ENCODE peak calls at places on chromosomes 6 and 20, in four cellular contexts. I is retinal pigment epithelial cell; F is CD8-positive, alpha-beta T cell; G is cardiac fibroblast. Q is an unnamed sample.

GRCh38 chr6:44133003-44133931 is 5.9 kb downstream of the TMEM63B start:
- DNase-seq in I (no peak), F (no peak), G (peak), Q (no peak)

GRCh38 chr6:76792394-76792793 is 670.9 kb downstream of the HTR1B start:
- DNase-seq in I (no peak), F (no peak), G (no peak), Q (no peak)

GRCh38 chr6:25713802-25714201 is 40.7 kb upstream of the SLC17A4 start:
- DNase-seq in I (peak), F (no peak), G (peak), Q (no peak)

GRCh38 chr6:127518212-127518709 is 874 bp downstream of the MTCL3 start:
- DNase-seq in I (no peak), F (no peak), G (no peak), Q (no peak)

GRCh38 chr6:89999154-89999553 is 104.9 kb downstream of the GJA10 start:
- DNase-seq in I (peak), F (no peak), G (peak), Q (peak)

GRCh38 chr6:107652526-107653182 is 162.7 kb downstream of the SOBP start:
- DNase-seq in I (no peak), F (no peak), G (peak), Q (no peak)

GRCh38 chr6:45946352-45946751 is 69.3 kb downstream of the CLIC5 start:
- DNase-seq in I (no peak), F (no peak), G (peak), Q (no peak)

GRCh38 chr6:72788188-72788587 is 166.3 kb downstream of the KCNQ5 start:
- DNase-seq in I (no peak), F (no peak), G (peak), Q (no peak)

GRCh38 chr6:39228111-39228971 is 934 bp downstream of the KCNK5 start:
- DNase-seq in I (no peak), F (no peak), G (no peak), Q (no peak)

GRCh38 chr6:52595796-52596130 is 18.9 kb upstream of the TRAM2 start:
- DNase-seq in I (no peak), F (no peak), G (no peak), Q (no peak)

GRCh38 chr6:90284745-90285481 is 11.7 kb downstream of the BACH2 start:
- DNase-seq in I (peak), F (no peak), G (peak), Q (no peak)

GRCh38 chr6:119333707-119334295 is 15.8 kb downstream of the MAN1A1 start:
- DNase-seq in I (no peak), F (no peak), G (no peak), Q (no peak)

GRCh38 chr6:125747589-125748533 is 1.6 kb upstream of the HEY2 start:
- DNase-seq in I (no peak), F (no peak), G (no peak), Q (no peak)

GRCh38 chr6:30364591-30364990 is 19.6 kb downstream of the RPP21 start:
- DNase-seq in I (no peak), F (no peak), G (no peak), Q (no peak)

GRCh38 chr6:89291256-89291819 is 23.8 kb downstream of the GABRR2 start:
- DNase-seq in I (no peak), F (no peak), G (no peak), Q (no peak)

GRCh38 chr20:46994341-46994740 is 99.7 kb downstream of the EYA2 start:
- DNase-seq in I (no peak), F (peak), G (no peak), Q (no peak)

DNA sequence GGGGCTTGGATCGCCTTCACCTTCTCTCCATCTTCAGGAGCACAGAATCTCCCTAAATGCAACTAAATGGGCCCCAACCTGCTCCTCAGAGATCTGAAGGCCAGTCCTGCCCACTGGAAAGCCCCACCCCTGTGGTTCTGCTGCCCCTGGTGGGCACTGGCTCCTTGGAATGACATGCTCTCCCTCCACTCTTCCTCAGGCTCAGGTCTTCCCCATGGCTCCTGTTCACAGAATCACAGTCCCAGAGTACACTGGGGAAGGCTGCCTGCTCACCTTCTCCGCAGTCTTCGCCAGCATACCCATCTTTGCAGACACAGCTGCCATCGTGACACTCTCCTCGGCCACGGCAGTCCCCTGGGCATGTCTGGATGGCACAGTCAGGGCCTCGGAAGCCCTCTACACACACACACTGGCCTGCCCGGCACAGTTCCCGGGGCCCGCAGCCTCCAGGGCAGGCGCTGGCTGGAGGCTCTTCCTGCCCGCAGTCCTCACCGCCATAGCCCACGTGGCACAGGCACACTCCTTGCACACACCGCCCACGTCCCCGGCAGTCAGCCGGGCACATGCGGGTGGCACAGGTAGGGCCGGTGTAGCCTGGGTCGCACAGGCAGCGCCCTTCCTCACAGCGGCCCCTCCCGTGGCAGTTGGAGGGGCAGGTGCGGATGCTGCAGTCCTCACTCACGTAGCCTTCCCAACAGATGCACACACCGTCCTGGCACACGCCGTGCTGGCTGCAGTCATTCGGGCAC is 13.6 kb downstream of the TNXB start:
- DNase-seq in I (no peak), F (no peak), G (no peak), Q (no peak)
- TF ChIP-seq CTCF in I (peak), F (no peak), G (no peak), Q (no peak)

DNA sequence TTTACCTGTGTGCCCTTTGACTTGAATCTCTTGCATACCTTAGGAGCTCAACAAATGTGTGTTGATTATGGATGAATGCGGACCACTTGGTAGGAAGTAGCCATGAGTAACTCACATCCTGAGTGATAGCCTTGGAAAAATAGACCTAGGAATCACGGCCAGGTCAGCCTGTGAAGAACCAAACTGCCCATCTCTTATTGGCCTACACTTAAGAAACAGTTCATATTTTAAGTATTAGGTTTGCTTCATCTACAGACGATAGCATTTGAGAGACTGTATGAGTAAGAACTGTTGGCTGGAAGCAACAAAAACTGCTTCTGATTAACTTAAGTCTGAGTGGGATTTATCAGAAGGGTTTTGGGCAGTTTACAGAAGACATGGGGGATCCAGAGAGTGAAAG is 320.1 kb upstream of the PRND start:
- DNase-seq in I (no peak), F (no peak), G (no peak), Q (no peak)
- H3K4me3 ChIP-seq in I (no peak), F (no peak), G (no peak), Q (no peak)

GRCh38 chr6:21381336-21381963 is 212.1 kb upstream of the SOX4 start:
- DNase-seq in I (no peak), F (no peak), G (no peak), Q (no peak)

GRCh38 chr6:21383499-21384085 is 210.0 kb upstream of the SOX4 start:
- DNase-seq in I (no peak), F (no peak), G (no peak), Q (no peak)

GRCh38 chr6:21386744-21387143 is 206.8 kb upstream of the SOX4 start:
- DNase-seq in I (no peak), F (no peak), G (no peak), Q (no peak)

GRCh38 chr6:21382821-21383455 is 210.6 kb upstream of the SOX4 start:
- DNase-seq in I (no peak), F (no peak), G (no peak), Q (no peak)

DNA sequence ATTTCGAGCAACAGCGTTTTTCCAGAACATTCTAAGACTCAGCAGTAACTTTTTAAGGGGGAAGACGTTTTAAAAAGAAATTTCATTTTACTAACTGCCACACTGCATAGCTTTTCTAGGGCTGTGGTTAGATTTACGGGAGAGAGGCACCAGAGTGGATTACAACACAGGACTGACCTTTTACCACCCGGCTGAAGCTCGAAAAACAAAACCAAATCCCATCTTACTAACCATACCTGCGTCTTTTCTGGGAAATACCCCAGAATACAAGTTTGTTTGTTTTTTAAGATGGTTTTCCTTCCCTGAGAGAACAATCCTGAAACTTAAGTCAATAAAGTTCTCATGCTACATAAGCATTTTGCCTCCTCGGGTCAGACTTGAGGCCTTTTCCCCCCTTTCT is 209.3 kb upstream of the SOX4 start:
- DNase-seq in I (no peak), F (no peak), G (no peak), Q (no peak)
- TF ChIP-seq CTCF in I (no peak), F (no peak), G (no peak), Q (no peak)

GRCh38 chr20:23082846-23083552 is 3.1 kb downstream of the CD93 start:
- DNase-seq in I (no peak), F (no peak), G (peak), Q (no peak)
- H3K4me3 ChIP-seq in I (no peak), F (no peak), G (no peak), Q (no peak)

Q was measured in epithelial cell of proximal tubule.